ENCODE peak calls at places on chromosomes 12 and 14, in four cellular contexts. Q is A549, S is H1, B is HepG2. R is an unnamed sample.

GRCh38 chr14:78310263-78310662 is 140.1 kb downstream of the NRXN3 start:
- DNase-seq in Q (no peak), S (no peak), B (no peak), R (no peak)

GRCh38 chr12:7114851-7115250 is 5.8 kb upstream of the C1RL start:
- DNase-seq in Q (no peak), S (no peak), B (no peak), R (no peak)

GRCh38 chr14:102206901-102207300 is 67.2 kb downstream of the WDR20 start:
- DNase-seq in Q (no peak), S (no peak), B (no peak), R (no peak)

GRCh38 chr12:106154781-106155273 is 16.1 kb upstream of the NUAK1 start:
- DNase-seq in Q (no peak), S (no peak), B (no peak), R (no peak)

GRCh38 chr12:66352197-66352596 is 49.9 kb downstream of the HELB start:
- DNase-seq in Q (peak), S (peak), B (peak), R (peak)

GRCh38 chr14:74506408-74506807 is 12.8 kb downstream of the ISCA2 start:
- DNase-seq in Q (no peak), S (no peak), B (no peak), R (no peak)

GRCh38 chr12:6767301-6767591 is 1.1 kb downstream of the PTMS start:
- DNase-seq in Q (no peak), S (no peak), B (no peak), R (no peak)

GRCh38 chr12:86290615-86291014 is 34.4 kb upstream of the MGAT4C start:
- DNase-seq in Q (no peak), S (no peak), B (no peak), R (peak)

GRCh38 chr14:92009604-92010003 is 30.3 kb downstream of the TRIP11 start:
- DNase-seq in Q (no peak), S (no peak), B (no peak), R (no peak)

GRCh38 chr12:17344649-17345048 is 738.7 kb upstream of the LMO3 start:
- DNase-seq in Q (no peak), S (no peak), B (no peak), R (no peak)

GRCh38 chr12:47808049-47808448 is 11.7 kb downstream of the HDAC7 start:
- DNase-seq in Q (no peak), S (no peak), B (no peak), R (peak)

GRCh38 chr12:7555752-7556151 is 52.2 kb upstream of the CD163 start:
- DNase-seq in Q (no peak), S (no peak), B (no peak), R (peak)

GRCh38 chr14:95833429-95833828 is 43.2 kb upstream of the TUNAR start:
- DNase-seq in Q (peak), S (no peak), B (no peak), R (no peak)

GRCh38 chr14:43172899-43173548 is 1334.1 kb downstream of the FSCB start:
- DNase-seq in Q (peak), S (no peak), B (peak), R (no peak)

GRCh38 chr12:123540899-123541662 is 7.6 kb upstream of the RILPL1 start:
- DNase-seq in Q (no peak), S (no peak), B (peak), R (no peak)

GRCh38 chr12:25615119-25615518 is 62.0 kb upstream of the LMNTD1 start:
- DNase-seq in Q (peak), S (no peak), B (no peak), R (peak)

GRCh38 chr12:55847033-55847432 is 4.3 kb upstream of the MMP19 start:
- DNase-seq in Q (no peak), S (no peak), B (no peak), R (peak)

GRCh38 chr14:39762576-39763401 is 330.6 kb upstream of the FBXO33 start:
- DNase-seq in Q (no peak), S (no peak), B (peak), R (no peak)

GRCh38 chr14:91332448-91333059 is 85.1 kb downstream of the CCDC88C start:
- DNase-seq in Q (no peak), S (no peak), B (peak), R (no peak)

GRCh38 chr14:21791749-21792148 is 118.1 kb upstream of the OR4E1 start:
- DNase-seq in Q (no peak), S (no peak), B (no peak), R (no peak)

GRCh38 chr12:51827925-51828818 is 20.3 kb downstream of the FIGNL2 start:
- DNase-seq in Q (peak), S (no peak), B (no peak), R (peak)

GRCh38 chr12:77087427-77087826 is 22.1 kb upstream of the E2F7 start:
- DNase-seq in Q (no peak), S (no peak), B (no peak), R (peak)

GRCh38 chr12:20451759-20452158 is 83.4 kb downstream of the PDE3A start:
- DNase-seq in Q (peak), S (no peak), B (no peak), R (peak)

GRCh38 chr12:83389237-83389996 is 702.7 kb downstream of the TMTC2 start:
- DNase-seq in Q (peak), S (peak), B (no peak), R (no peak)

GRCh38 chr12:15851919-15852318 is 30.3 kb upstream of the STRAP start:
- DNase-seq in Q (no peak), S (no peak), B (no peak), R (no peak)

GRCh38 chr12:123238961-123239360 is 5.7 kb downstream of the MTRFR start:
- DNase-seq in Q (no peak), S (no peak), B (no peak), R (no peak)

GRCh38 chr14:24260780-24261157 is 2.2 kb downstream of the TGM1 start:
- DNase-seq in Q (no peak), S (no peak), B (no peak), R (no peak)

GRCh38 chr12:30823140-30823669 is 68.5 kb upstream of the CAPRIN2 start:
- DNase-seq in Q (peak), S (no peak), B (no peak), R (no peak)

GRCh38 chr14:37546621-37547447 is 48.2 kb downstream of the FOXA1 start:
- DNase-seq in Q (peak), S (no peak), B (peak), R (peak)

GRCh38 chr12:30696486-30696885 is 817 bp upstream of the IPO8 start:
- DNase-seq in Q (no peak), S (no peak), B (no peak), R (no peak)

GRCh38 chr14:55103005-55103640 is 25.9 kb upstream of the LGALS3 start:
- DNase-seq in Q (peak), S (peak), B (peak), R (peak)

GRCh38 chr12:111270773-111271172 is 98.1 kb downstream of the PHETA1 start:
- DNase-seq in Q (no peak), S (no peak), B (peak), R (peak)

GRCh38 chr12:96104566-96104965 is 69.2 kb upstream of the LTA4H start:
- DNase-seq in Q (no peak), S (no peak), B (no peak), R (no peak)

GRCh38 chr14:60565211-60565610 is 56.3 kb downstream of the SIX6 start:
- DNase-seq in Q (no peak), S (no peak), B (no peak), R (peak)

GRCh38 chr14:51302319-51303030 is 62.4 kb downstream of the TMX1 start:
- DNase-seq in Q (no peak), S (no peak), B (no peak), R (no peak)

GRCh38 chr12:107372229-107372658 is 278.9 kb upstream of the CRY1 start:
- DNase-seq in Q (no peak), S (no peak), B (no peak), R (peak)
- TF ChIP-seq MAFK in Q (no peak), S (no peak), B (no peak), R (no peak)

GRCh38 chr12:69406217-69406616 is 46.7 kb downstream of the YEATS4 start:
- DNase-seq in Q (no peak), S (no peak), B (no peak), R (no peak)

GRCh38 chr12:69405466-69405865 is 45.9 kb downstream of the YEATS4 start:
- DNase-seq in Q (peak), S (no peak), B (peak), R (peak)

GRCh38 chr12:69412655-69413054 is 53.1 kb downstream of the YEATS4 start:
- DNase-seq in Q (no peak), S (no peak), B (no peak), R (no peak)

GRCh38 chr12:69415471-69416275 is 54.5 kb upstream of the FRS2 start:
- DNase-seq in Q (peak), S (peak), B (peak), R (peak)

GRCh38 chr12:69410571-69410970 is 51.0 kb downstream of the YEATS4 start:
- DNase-seq in Q (no peak), S (no peak), B (no peak), R (no peak)
- TF ChIP-seq MAFK in Q (no peak), S (no peak), B (peak), R (no peak)

DNA sequence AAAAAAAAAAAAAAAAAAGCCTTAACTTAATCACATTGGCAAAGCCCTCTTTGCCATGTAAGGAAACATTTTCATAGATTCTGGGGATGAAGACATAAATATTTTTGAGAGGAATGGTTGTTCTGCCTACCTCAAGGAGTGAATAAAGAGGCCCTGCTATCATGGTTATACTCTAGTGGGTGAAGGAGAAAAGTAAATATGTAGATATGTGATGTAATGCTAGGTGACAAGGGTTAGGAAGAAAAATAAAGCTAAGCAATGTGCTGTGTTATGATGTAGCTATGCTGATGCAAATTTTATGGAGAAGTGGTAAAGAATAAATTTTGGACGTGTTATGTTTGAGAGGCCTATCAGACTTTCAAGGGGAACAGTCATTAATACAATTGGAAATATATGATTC is 80.1 kb upstream of the DUSP6 start:
- DNase-seq in Q (no peak), S (no peak), B (no peak), R (no peak)
- TF ChIP-seq MAFK in Q (no peak), S (no peak), B (no peak), R (no peak)

GRCh38 chr12:9925746-9926393 is 6.3 kb downstream of the CLEC2A start:
- DNase-seq in Q (peak), S (peak), B (peak), R (peak)
- TF ChIP-seq MAFK in Q (no peak), S (no peak), B (no peak), R (no peak)